ENCODE peak calls at places on chromosomes 11 and 22, in nine cellular contexts. One of them, this sample, is unnamed.

GRCh38 chr11:21142007-21142406 is 472.6 kb downstream of the NELL1 start:
- DNase-seq in breast epithelium: no peak
- DNase-seq in adrenal gland: no peak
- DNase-seq in IMR-90: no peak
- DNase-seq in sigmoid colon: no peak
- DNase-seq in stomach: no peak
- DNase-seq in spleen: no peak
- DNase-seq in vagina: no peak
- DNase-seq in ovary: no peak
- DNase-seq in this sample: no peak

GRCh38 chr11:47345890-47346563 is 6.5 kb downstream of the MYBPC3 start:
- DNase-seq in breast epithelium: no peak
- DNase-seq in adrenal gland: no peak
- DNase-seq in IMR-90: no peak
- DNase-seq in sigmoid colon: no peak
- DNase-seq in stomach: no peak
- DNase-seq in spleen: no peak
- DNase-seq in vagina: no peak
- DNase-seq in ovary: no peak
- DNase-seq in this sample: peak; percentile 37

GRCh38 chr11:115530752-115531151 is 26.5 kb upstream of the CADM1 start:
- DNase-seq in breast epithelium: no peak
- DNase-seq in adrenal gland: no peak
- DNase-seq in IMR-90: no peak
- DNase-seq in sigmoid colon: no peak
- DNase-seq in stomach: no peak
- DNase-seq in spleen: no peak
- DNase-seq in vagina: no peak
- DNase-seq in ovary: no peak
- DNase-seq in this sample: no peak

GRCh38 chr11:129117595-129118350 is 74.4 kb downstream of the ARHGAP32 start:
- DNase-seq in breast epithelium: no peak
- DNase-seq in adrenal gland: peak; percentile 62
- DNase-seq in IMR-90: peak; percentile 82
- DNase-seq in sigmoid colon: no peak
- DNase-seq in stomach: peak; percentile 29
- DNase-seq in spleen: no peak
- DNase-seq in vagina: no peak
- DNase-seq in ovary: peak; percentile 39
- DNase-seq in this sample: peak; percentile 46

GRCh38 chr11:113553235-113553634 is 78.0 kb upstream of the DRD2 start:
- DNase-seq in breast epithelium: no peak
- DNase-seq in adrenal gland: peak; percentile 3
- DNase-seq in IMR-90: peak; percentile 89
- DNase-seq in sigmoid colon: no peak
- DNase-seq in stomach: no peak
- DNase-seq in spleen: no peak
- DNase-seq in vagina: no peak
- DNase-seq in ovary: no peak
- DNase-seq in this sample: no peak

GRCh38 chr11:94128171-94128745 is 383 bp upstream of the PANX1 start:
- DNase-seq in breast epithelium: no peak
- DNase-seq in adrenal gland: no peak
- DNase-seq in IMR-90: no peak
- DNase-seq in sigmoid colon: peak; percentile 74
- DNase-seq in stomach: peak; percentile 38
- DNase-seq in spleen: peak; percentile 84
- DNase-seq in vagina: peak; percentile 89
- DNase-seq in ovary: no peak
- DNase-seq in this sample: peak; percentile 58

GRCh38 chr22:30027791-30028190 is 52.5 kb upstream of the HORMAD2 start:
- DNase-seq in breast epithelium: no peak
- DNase-seq in adrenal gland: peak; percentile 72
- DNase-seq in IMR-90: no peak
- DNase-seq in sigmoid colon: no peak
- DNase-seq in stomach: peak; percentile 40
- DNase-seq in spleen: no peak
- DNase-seq in vagina: no peak
- DNase-seq in ovary: no peak
- DNase-seq in this sample: no peak

GRCh38 chr22:22195265-22196017 is 49.1 kb upstream of the VPREB1 start:
- DNase-seq in breast epithelium: peak; percentile 72
- DNase-seq in adrenal gland: peak; percentile 71
- DNase-seq in IMR-90: peak; percentile 37
- DNase-seq in sigmoid colon: no peak
- DNase-seq in stomach: peak; percentile 83
- DNase-seq in spleen: peak; percentile 92
- DNase-seq in vagina: peak; percentile 69
- DNase-seq in ovary: no peak
- DNase-seq in this sample: peak; percentile 80

GRCh38 chr11:111777094-111778046 is 11.2 kb upstream of the PPP2R1B start:
- DNase-seq in breast epithelium: no peak
- DNase-seq in adrenal gland: peak; percentile 49
- DNase-seq in IMR-90: peak; percentile 82
- DNase-seq in sigmoid colon: no peak
- DNase-seq in stomach: no peak
- DNase-seq in spleen: no peak
- DNase-seq in vagina: no peak
- DNase-seq in ovary: no peak
- DNase-seq in this sample: no peak

GRCh38 chr11:16764888-16765287 is 26.4 kb downstream of the C11orf58 start:
- DNase-seq in breast epithelium: no peak
- DNase-seq in adrenal gland: no peak
- DNase-seq in IMR-90: no peak
- DNase-seq in sigmoid colon: no peak
- DNase-seq in stomach: no peak
- DNase-seq in spleen: no peak
- DNase-seq in vagina: no peak
- DNase-seq in ovary: no peak
- DNase-seq in this sample: no peak

GRCh38 chr11:128928400-128928799 is 14.3 kb downstream of the TP53AIP1 start:
- DNase-seq in breast epithelium: no peak
- DNase-seq in adrenal gland: no peak
- DNase-seq in IMR-90: peak; percentile 24
- DNase-seq in sigmoid colon: no peak
- DNase-seq in stomach: no peak
- DNase-seq in spleen: peak; percentile 77
- DNase-seq in vagina: no peak
- DNase-seq in ovary: no peak
- DNase-seq in this sample: no peak

GRCh38 chr11:64649304-64649703 is 58.3 kb downstream of the SLC22A12 start:
- DNase-seq in breast epithelium: no peak
- DNase-seq in adrenal gland: peak; percentile 29
- DNase-seq in IMR-90: no peak
- DNase-seq in sigmoid colon: no peak
- DNase-seq in stomach: no peak
- DNase-seq in spleen: no peak
- DNase-seq in vagina: no peak
- DNase-seq in ovary: peak; percentile 42
- DNase-seq in this sample: no peak

GRCh38 chr11:12677131-12677530 is 2.9 kb downstream of the TEAD1 start:
- DNase-seq in breast epithelium: no peak
- DNase-seq in adrenal gland: no peak
- DNase-seq in IMR-90: no peak
- DNase-seq in sigmoid colon: no peak
- DNase-seq in stomach: no peak
- DNase-seq in spleen: no peak
- DNase-seq in vagina: peak; percentile 69
- DNase-seq in ovary: no peak
- DNase-seq in this sample: no peak

GRCh38 chr11:129190087-129190486 is 2.0 kb downstream of the ARHGAP32 start:
- DNase-seq in breast epithelium: no peak
- DNase-seq in adrenal gland: no peak
- DNase-seq in IMR-90: no peak
- DNase-seq in sigmoid colon: no peak
- DNase-seq in stomach: peak; percentile 29
- DNase-seq in spleen: no peak
- DNase-seq in vagina: no peak
- DNase-seq in ovary: no peak
- DNase-seq in this sample: no peak

GRCh38 chr11:112856133-112856532 is 105.1 kb upstream of the NCAM1 start:
- DNase-seq in breast epithelium: no peak
- DNase-seq in adrenal gland: no peak
- DNase-seq in IMR-90: no peak
- DNase-seq in sigmoid colon: no peak
- DNase-seq in stomach: no peak
- DNase-seq in spleen: no peak
- DNase-seq in vagina: no peak
- DNase-seq in ovary: no peak
- DNase-seq in this sample: no peak

GRCh38 chr22:50562523-50563409 is at the start of gene SYCE3:
- DNase-seq in breast epithelium: peak; percentile 99
- DNase-seq in adrenal gland: peak; percentile 98
- DNase-seq in IMR-90: peak; percentile 78
- DNase-seq in sigmoid colon: peak; percentile 98
- DNase-seq in stomach: peak; percentile 99
- DNase-seq in spleen: peak; percentile 99
- DNase-seq in vagina: no peak
- DNase-seq in ovary: peak; percentile 97
- DNase-seq in this sample: peak; percentile 99

GRCh38 chr11:121482231-121483129 is 29.7 kb upstream of the SORL1-AS1 start:
- DNase-seq in breast epithelium: no peak
- DNase-seq in adrenal gland: peak; percentile 18
- DNase-seq in IMR-90: no peak
- DNase-seq in sigmoid colon: no peak
- DNase-seq in stomach: no peak
- DNase-seq in spleen: no peak
- DNase-seq in vagina: no peak
- DNase-seq in ovary: no peak
- DNase-seq in this sample: no peak

GRCh38 chr22:26172389-26172990 is 3.2 kb downstream of the SEZ6L start:
- DNase-seq in breast epithelium: no peak
- DNase-seq in adrenal gland: peak; percentile 63
- DNase-seq in IMR-90: peak; percentile 4
- DNase-seq in sigmoid colon: no peak
- DNase-seq in stomach: no peak
- DNase-seq in spleen: no peak
- DNase-seq in vagina: peak; percentile 37
- DNase-seq in ovary: no peak
- DNase-seq in this sample: peak; percentile 35

GRCh38 chr22:21635771-21636510 is 3.4 kb downstream of the CCDC116 start:
- DNase-seq in breast epithelium: no peak
- DNase-seq in adrenal gland: no peak
- DNase-seq in IMR-90: no peak
- DNase-seq in sigmoid colon: no peak
- DNase-seq in stomach: no peak
- DNase-seq in spleen: no peak
- DNase-seq in vagina: no peak
- DNase-seq in ovary: no peak
- DNase-seq in this sample: no peak

GRCh38 chr22:30129636-30130035 is 49.4 kb downstream of the HORMAD2 start:
- DNase-seq in breast epithelium: no peak
- DNase-seq in adrenal gland: no peak
- DNase-seq in IMR-90: no peak
- DNase-seq in sigmoid colon: no peak
- DNase-seq in stomach: no peak
- DNase-seq in spleen: no peak
- DNase-seq in vagina: no peak
- DNase-seq in ovary: no peak
- DNase-seq in this sample: no peak

GRCh38 chr11:77073328-77074001 is 6.7 kb downstream of the CAPN5 start:
- DNase-seq in breast epithelium: peak; percentile 57
- DNase-seq in adrenal gland: peak; percentile 96
- DNase-seq in IMR-90: peak; percentile 94
- DNase-seq in sigmoid colon: peak; percentile 98
- DNase-seq in stomach: peak; percentile 77
- DNase-seq in spleen: peak; percentile 78
- DNase-seq in vagina: peak; percentile 97
- DNase-seq in ovary: peak; percentile 92
- DNase-seq in this sample: peak; percentile 57

GRCh38 chr22:30420401-30421178 is 5.0 kb upstream of the MTFP1 start:
- DNase-seq in breast epithelium: no peak
- DNase-seq in adrenal gland: no peak
- DNase-seq in IMR-90: peak; percentile 90
- DNase-seq in sigmoid colon: no peak
- DNase-seq in stomach: no peak
- DNase-seq in spleen: no peak
- DNase-seq in vagina: no peak
- DNase-seq in ovary: no peak
- DNase-seq in this sample: no peak

GRCh38 chr11:61120865-61121831 is 18.9 kb downstream of the CD5 start:
- DNase-seq in breast epithelium: no peak
- DNase-seq in adrenal gland: peak; percentile 80
- DNase-seq in IMR-90: peak; percentile 34
- DNase-seq in sigmoid colon: peak; percentile 46
- DNase-seq in stomach: peak; percentile 84
- DNase-seq in spleen: no peak
- DNase-seq in vagina: no peak
- DNase-seq in ovary: peak; percentile 66
- DNase-seq in this sample: no peak

GRCh38 chr11:2885017-2885675 is 429 bp downstream of the CDKN1C start:
- DNase-seq in breast epithelium: no peak
- DNase-seq in adrenal gland: peak; percentile 76
- DNase-seq in IMR-90: peak; percentile 36
- DNase-seq in sigmoid colon: peak; percentile 86
- DNase-seq in stomach: peak; percentile 71
- DNase-seq in spleen: peak; percentile 91
- DNase-seq in vagina: no peak
- DNase-seq in ovary: peak; percentile 71
- DNase-seq in this sample: peak; percentile 63
- TF ChIP-seq CTCF in breast epithelium: no peak
- TF ChIP-seq CTCF in adrenal gland: no peak
- TF ChIP-seq CTCF in IMR-90: peak; percentile 50
- TF ChIP-seq CTCF in sigmoid colon: no peak
- TF ChIP-seq CTCF in stomach: no peak
- TF ChIP-seq CTCF in spleen: no peak
- TF ChIP-seq CTCF in vagina: no peak
- TF ChIP-seq CTCF in ovary: peak; percentile 32
- TF ChIP-seq CTCF in this sample: peak; percentile 16

GRCh38 chr11:6604081-6604626 is 580 bp downstream of the ILK start:
- DNase-seq in breast epithelium: no peak
- DNase-seq in adrenal gland: peak; percentile 63
- DNase-seq in IMR-90: peak; percentile 70
- DNase-seq in sigmoid colon: peak; percentile 79
- DNase-seq in stomach: peak; percentile 45
- DNase-seq in spleen: peak; percentile 89
- DNase-seq in vagina: peak; percentile 91
- DNase-seq in ovary: peak; percentile 47
- DNase-seq in this sample: no peak
- TF ChIP-seq POLR2A in breast epithelium: no peak
- TF ChIP-seq POLR2A in adrenal gland: peak; percentile 52
- TF ChIP-seq POLR2A in IMR-90: no peak
- TF ChIP-seq POLR2A in sigmoid colon: peak; percentile 26
- TF ChIP-seq POLR2A in stomach: no peak
- TF ChIP-seq POLR2A in spleen: no peak
- TF ChIP-seq POLR2A in vagina: no peak
- TF ChIP-seq POLR2A in ovary: no peak
- TF ChIP-seq POLR2A in this sample: peak; percentile 39

GRCh38 chr11:69643646-69644045 is 2.7 kb downstream of the CCND1 start:
- DNase-seq in breast epithelium: no peak
- DNase-seq in adrenal gland: no peak
- DNase-seq in IMR-90: no peak
- DNase-seq in sigmoid colon: no peak
- DNase-seq in stomach: no peak
- DNase-seq in spleen: no peak
- DNase-seq in vagina: no peak
- DNase-seq in ovary: no peak
- DNase-seq in this sample: peak; percentile 27
- TF ChIP-seq CTCF in breast epithelium: peak; percentile 7
- TF ChIP-seq CTCF in adrenal gland: no peak
- TF ChIP-seq CTCF in IMR-90: no peak
- TF ChIP-seq CTCF in sigmoid colon: no peak
- TF ChIP-seq CTCF in stomach: no peak
- TF ChIP-seq CTCF in spleen: no peak
- TF ChIP-seq CTCF in vagina: peak; percentile 38
- TF ChIP-seq CTCF in ovary: no peak
- TF ChIP-seq CTCF in this sample: no peak

GRCh38 chr11:67507891-67508485 is at the start of gene CDK2AP2:
- DNase-seq in breast epithelium: peak; percentile 99
- DNase-seq in adrenal gland: peak; percentile 100
- DNase-seq in IMR-90: peak; percentile 100
- DNase-seq in sigmoid colon: peak; percentile 100
- DNase-seq in stomach: peak; percentile 100
- DNase-seq in spleen: peak; percentile 100
- DNase-seq in vagina: peak; percentile 99
- DNase-seq in ovary: peak; percentile 99
- DNase-seq in this sample: peak; percentile 100
- TF ChIP-seq POLR2A in breast epithelium: peak; percentile 44
- TF ChIP-seq POLR2A in adrenal gland: peak; percentile 82
- TF ChIP-seq POLR2A in IMR-90: peak; percentile 28
- TF ChIP-seq POLR2A in sigmoid colon: peak; percentile 93
- TF ChIP-seq POLR2A in stomach: no peak
- TF ChIP-seq POLR2A in spleen: no peak
- TF ChIP-seq POLR2A in vagina: peak; percentile 77
- TF ChIP-seq POLR2A in ovary: peak; percentile 68
- TF ChIP-seq POLR2A in this sample: peak; percentile 95

This sample was measured in right lobe of liver.